ENCODE peak calls at places on chromosomes 16 and 17, in six cellular contexts. One of them, this sample, is unnamed.

GRCh38 chr17:63881935-63882601 is at the start of gene GH2:
- DNase-seq in adrenal gland: peak; percentile 73
- DNase-seq in A549: peak; percentile 65
- DNase-seq in heart left ventricle: no peak
- DNase-seq in body of pancreas: peak; percentile 62
- DNase-seq in stomach: peak; percentile 55
- DNase-seq in this sample: peak; percentile 57

GRCh38 chr17:72838068-72838467 is 254.4 kb downstream of the SLC39A11 start:
- DNase-seq in stomach: no peak
- DNase-seq in adrenal gland: no peak
- DNase-seq in body of pancreas: no peak
- DNase-seq in A549: no peak
- DNase-seq in heart left ventricle: no peak
- DNase-seq in this sample: no peak

GRCh38 chr17:82931696-82932060 is 91.9 kb upstream of the ZNF750 start:
- DNase-seq in adrenal gland: peak; percentile 78
- DNase-seq in body of pancreas: peak; percentile 42
- DNase-seq in A549: no peak
- DNase-seq in heart left ventricle: peak; percentile 69
- DNase-seq in stomach: peak; percentile 24
- DNase-seq in this sample: no peak

GRCh38 chr16:70679653-70680494 is 6.0 kb downstream of the MTSS2 start:
- DNase-seq in A549: no peak
- DNase-seq in stomach: no peak
- DNase-seq in heart left ventricle: no peak
- DNase-seq in body of pancreas: no peak
- DNase-seq in adrenal gland: no peak
- DNase-seq in this sample: no peak

GRCh38 chr17:7435676-7436555 is 681 bp downstream of the TMEM102 start:
- DNase-seq in body of pancreas: peak; percentile 57
- DNase-seq in adrenal gland: peak; percentile 77
- DNase-seq in stomach: peak; percentile 53
- DNase-seq in heart left ventricle: peak; percentile 27
- DNase-seq in A549: peak; percentile 65
- DNase-seq in this sample: peak; percentile 58

GRCh38 chr16:68760671-68761275 is 23.7 kb downstream of the CDH1 start:
- DNase-seq in body of pancreas: peak; percentile 38
- DNase-seq in A549: peak; percentile 56
- DNase-seq in adrenal gland: no peak
- DNase-seq in stomach: no peak
- DNase-seq in heart left ventricle: no peak
- DNase-seq in this sample: no peak

GRCh38 chr17:47210105-47210504 is 957 bp downstream of the MYL4 start:
- DNase-seq in heart left ventricle: no peak
- DNase-seq in A549: no peak
- DNase-seq in stomach: no peak
- DNase-seq in body of pancreas: no peak
- DNase-seq in adrenal gland: no peak
- DNase-seq in this sample: no peak

GRCh38 chr16:1870365-1871082 is 1.4 kb downstream of the MEIOB start:
- DNase-seq in heart left ventricle: no peak
- DNase-seq in stomach: no peak
- DNase-seq in body of pancreas: no peak
- DNase-seq in adrenal gland: no peak
- DNase-seq in A549: peak; percentile 95
- DNase-seq in this sample: peak; percentile 81

GRCh38 chr17:65856865-65857264 is 295.4 kb upstream of the AXIN2 start:
- DNase-seq in adrenal gland: no peak
- DNase-seq in stomach: no peak
- DNase-seq in A549: no peak
- DNase-seq in heart left ventricle: no peak
- DNase-seq in body of pancreas: no peak
- DNase-seq in this sample: no peak

DNA sequence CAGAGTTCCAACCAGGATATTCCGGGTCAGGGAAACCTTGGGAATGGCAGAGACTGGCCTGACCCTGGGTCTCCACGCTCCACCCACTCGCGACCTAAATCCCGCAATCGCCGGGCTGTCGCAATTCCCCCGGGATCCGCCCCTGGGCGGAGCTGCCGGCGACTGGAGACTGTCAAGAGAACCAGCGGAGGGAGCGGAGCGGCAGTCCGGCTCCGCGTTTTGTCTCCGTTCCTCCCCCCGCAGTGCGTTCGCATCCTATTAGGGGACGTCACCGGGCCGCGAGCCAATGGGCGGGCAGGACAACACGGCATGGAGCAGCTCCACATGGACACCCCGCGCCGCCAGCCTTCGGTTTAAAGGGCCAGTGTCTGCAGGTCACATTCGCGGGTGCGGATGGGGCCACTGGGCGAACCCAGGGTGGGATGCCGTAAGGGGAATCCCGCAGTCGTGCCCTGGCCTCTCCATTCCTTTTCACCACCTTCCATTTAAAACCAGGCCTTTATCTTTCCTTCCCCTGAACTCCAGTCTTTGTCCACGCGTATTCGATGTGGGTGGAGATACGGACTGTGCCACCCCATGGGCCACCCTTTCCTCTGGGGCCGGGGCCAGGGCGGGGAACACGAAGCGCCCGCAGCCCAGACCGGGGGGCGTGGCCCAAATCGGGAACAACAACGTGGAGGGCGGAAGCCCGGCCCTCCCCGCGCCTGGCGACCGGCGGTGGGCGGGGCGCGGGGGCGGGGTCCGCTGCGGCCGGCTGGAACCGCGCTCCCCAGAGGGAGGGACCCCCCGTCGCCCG is 764 bp upstream of the MNT start:
- DNase-seq in heart left ventricle: peak; percentile 100
- DNase-seq in stomach: peak; percentile 100
- DNase-seq in body of pancreas: peak; percentile 100
- DNase-seq in A549: peak; percentile 100
- DNase-seq in adrenal gland: peak; percentile 100
- DNase-seq in this sample: peak; percentile 100
- TF ChIP-seq POLR2A in heart left ventricle: no peak
- TF ChIP-seq POLR2A in stomach: no peak
- TF ChIP-seq POLR2A in body of pancreas: no peak
- TF ChIP-seq POLR2A in A549: no peak
- TF ChIP-seq POLR2A in adrenal gland: no peak
- TF ChIP-seq POLR2A in this sample: no peak

GRCh38 chr16:17301184-17301583 is 169.6 kb downstream of the XYLT1 start:
- DNase-seq in heart left ventricle: no peak
- DNase-seq in body of pancreas: no peak
- DNase-seq in stomach: no peak
- DNase-seq in A549: no peak
- DNase-seq in adrenal gland: no peak
- DNase-seq in this sample: no peak

GRCh38 chr16:17302213-17302612 is 168.5 kb downstream of the XYLT1 start:
- DNase-seq in adrenal gland: no peak
- DNase-seq in body of pancreas: no peak
- DNase-seq in A549: no peak
- DNase-seq in stomach: no peak
- DNase-seq in heart left ventricle: no peak
- DNase-seq in this sample: no peak

GRCh38 chr16:17302620-17303019 is 168.1 kb downstream of the XYLT1 start:
- DNase-seq in A549: no peak
- DNase-seq in adrenal gland: no peak
- DNase-seq in heart left ventricle: no peak
- DNase-seq in stomach: no peak
- DNase-seq in body of pancreas: no peak
- DNase-seq in this sample: no peak

GRCh38 chr16:17303101-17303500 is 167.7 kb downstream of the XYLT1 start:
- DNase-seq in body of pancreas: no peak
- DNase-seq in heart left ventricle: no peak
- DNase-seq in A549: no peak
- DNase-seq in stomach: peak; percentile 53
- DNase-seq in adrenal gland: no peak
- DNase-seq in this sample: no peak

GRCh38 chr16:17301593-17302135 is 169.1 kb downstream of the XYLT1 start:
- DNase-seq in A549: no peak
- DNase-seq in adrenal gland: no peak
- DNase-seq in stomach: peak; percentile 29
- DNase-seq in heart left ventricle: no peak
- DNase-seq in body of pancreas: no peak
- DNase-seq in this sample: no peak
- H3K4me1 ChIP-seq in A549: no peaks in the 10 kb centered on the region
- H3K4me1 ChIP-seq in adrenal gland: peaks cover 16% of the 10 kb centered on the region
- H3K4me1 ChIP-seq in stomach: peaks cover 65% of the 10 kb centered on the region
- H3K4me1 ChIP-seq in heart left ventricle: peaks cover 3% of the 10 kb centered on the region
- H3K4me1 ChIP-seq in body of pancreas: peaks cover 70% of the 10 kb centered on the region
- H3K4me1 ChIP-seq in this sample: no peaks in the 10 kb centered on the region

GRCh38 chr16:87667443-87667842 is 65.1 kb downstream of the JPH3 start:
- DNase-seq in body of pancreas: no peak
- DNase-seq in adrenal gland: no peak
- DNase-seq in heart left ventricle: no peak
- DNase-seq in A549: no peak
- DNase-seq in stomach: no peak
- DNase-seq in this sample: no peak
- TF ChIP-seq POLR2A in body of pancreas: no peak
- TF ChIP-seq POLR2A in adrenal gland: no peak
- TF ChIP-seq POLR2A in heart left ventricle: no peak
- TF ChIP-seq POLR2A in A549: no peak
- TF ChIP-seq POLR2A in stomach: no peak
- TF ChIP-seq POLR2A in this sample: no peak

DNA sequence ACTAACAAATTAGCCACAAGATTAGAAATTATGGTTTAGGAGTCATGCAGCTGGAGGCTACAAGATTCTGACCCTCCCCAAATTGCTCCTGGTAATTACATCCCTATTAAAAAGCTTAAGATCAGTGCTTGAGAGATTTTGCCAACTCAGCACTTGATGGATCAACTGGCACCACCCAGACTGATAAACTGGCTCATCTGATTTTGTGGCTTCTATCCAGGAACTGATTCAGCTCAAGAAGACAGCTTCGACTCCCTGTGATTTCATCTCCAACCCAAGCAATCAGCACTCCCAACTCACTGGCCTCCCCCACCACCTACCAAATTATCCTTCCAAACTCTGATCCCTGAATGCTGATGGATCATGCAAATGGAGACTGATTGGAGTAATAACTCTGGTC is 94.8 kb downstream of the TNFRSF13B start:
- DNase-seq in stomach: no peak
- DNase-seq in A549: no peak
- DNase-seq in adrenal gland: no peak
- DNase-seq in body of pancreas: no peak
- DNase-seq in heart left ventricle: no peak
- DNase-seq in this sample: no peak
- H3K4me1 ChIP-seq in stomach: no peaks in the 10 kb centered on the region
- H3K4me1 ChIP-seq in A549: peaks cover 6% of the 10 kb centered on the region
- H3K4me1 ChIP-seq in adrenal gland: no peaks in the 10 kb centered on the region
- H3K4me1 ChIP-seq in body of pancreas: no peaks in the 10 kb centered on the region
- H3K4me1 ChIP-seq in heart left ventricle: no peaks in the 10 kb centered on the region
- H3K4me1 ChIP-seq in this sample: peaks cover 23% of the 10 kb centered on the region

GRCh38 chr16:20806168-20807050 is at the start of the genes ERI2 and REXO5:
- DNase-seq in A549: peak; percentile 96
- DNase-seq in heart left ventricle: peak; percentile 89
- DNase-seq in stomach: peak; percentile 93
- DNase-seq in adrenal gland: peak; percentile 97
- DNase-seq in body of pancreas: peak; percentile 92
- DNase-seq in this sample: peak; percentile 92
- TF ChIP-seq POLR2A in A549: peak; percentile 76
- TF ChIP-seq POLR2A in heart left ventricle: peak; percentile 54
- TF ChIP-seq POLR2A in stomach: peak; percentile 41
- TF ChIP-seq POLR2A in adrenal gland: peak; percentile 77
- TF ChIP-seq POLR2A in body of pancreas: peak; percentile 53
- TF ChIP-seq POLR2A in this sample: peak; percentile 82